ENCODE peak calls at places on chromosomes 3 and 15, in six cellular contexts. One of them, this sample, is unnamed.

GRCh38 chr3:83946045-83946444 is 1012.7 kb upstream of the CADM2 start:
- DNase-seq in endothelial cell of umbilical vein: no peak
- DNase-seq in H1: no peak
- DNase-seq in HepG2: no peak
- DNase-seq in SK-N-SH: no peak
- DNase-seq in HCT116: no peak
- DNase-seq in this sample: no peak

GRCh38 chr3:2156244-2156847 is 57.7 kb downstream of the CNTN4 start:
- DNase-seq in endothelial cell of umbilical vein: no peak
- DNase-seq in H1: peak; percentile 80
- DNase-seq in HepG2: peak; percentile 8
- DNase-seq in SK-N-SH: no peak
- DNase-seq in HCT116: no peak
- DNase-seq in this sample: peak; percentile 71

GRCh38 chr15:73334086-73334485 is 34.7 kb downstream of the HCN4 start:
- DNase-seq in endothelial cell of umbilical vein: no peak
- DNase-seq in H1: no peak
- DNase-seq in HepG2: no peak
- DNase-seq in SK-N-SH: no peak
- DNase-seq in HCT116: no peak
- DNase-seq in this sample: no peak

GRCh38 chr3:96017556-96017955 is 796.8 kb upstream of the EPHA6 start:
- DNase-seq in endothelial cell of umbilical vein: no peak
- DNase-seq in H1: no peak
- DNase-seq in HepG2: no peak
- DNase-seq in SK-N-SH: no peak
- DNase-seq in HCT116: no peak
- DNase-seq in this sample: no peak

GRCh38 chr3:47057212-47057671 is 77.8 kb downstream of the NBEAL2 start:
- DNase-seq in endothelial cell of umbilical vein: no peak
- DNase-seq in H1: no peak
- DNase-seq in HepG2: no peak
- DNase-seq in SK-N-SH: no peak
- DNase-seq in HCT116: no peak
- DNase-seq in this sample: no peak

GRCh38 chr3:113626513-113627371 is 69.7 kb downstream of the USF3 start:
- DNase-seq in endothelial cell of umbilical vein: peak; percentile 64
- DNase-seq in H1: peak; percentile 67
- DNase-seq in HepG2: peak; percentile 61
- DNase-seq in SK-N-SH: peak; percentile 73
- DNase-seq in HCT116: peak; percentile 79
- DNase-seq in this sample: peak; percentile 91

GRCh38 chr3:64138046-64138445 is 87.2 kb downstream of the PRICKLE2 start:
- DNase-seq in endothelial cell of umbilical vein: no peak
- DNase-seq in H1: no peak
- DNase-seq in HepG2: peak; percentile 11
- DNase-seq in SK-N-SH: no peak
- DNase-seq in HCT116: no peak
- DNase-seq in this sample: no peak

GRCh38 chr15:88243895-88244787 is 12.4 kb downstream of the NTRK3 start:
- DNase-seq in endothelial cell of umbilical vein: peak; percentile 22
- DNase-seq in H1: peak; percentile 65
- DNase-seq in HepG2: peak; percentile 28
- DNase-seq in SK-N-SH: peak; percentile 62
- DNase-seq in HCT116: peak; percentile 27
- DNase-seq in this sample: peak; percentile 71

GRCh38 chr15:67839358-67839928 is 402 bp downstream of the RNU6-1 start:
- DNase-seq in endothelial cell of umbilical vein: peak; percentile 73
- DNase-seq in H1: no peak
- DNase-seq in HepG2: peak; percentile 40
- DNase-seq in SK-N-SH: peak; percentile 76
- DNase-seq in HCT116: peak; percentile 34
- DNase-seq in this sample: no peak

GRCh38 chr3:39286771-39287170 is 6.9 kb upstream of the CX3CR1 start:
- DNase-seq in endothelial cell of umbilical vein: no peak
- DNase-seq in H1: no peak
- DNase-seq in HepG2: no peak
- DNase-seq in SK-N-SH: no peak
- DNase-seq in HCT116: no peak
- DNase-seq in this sample: no peak

GRCh38 chr15:66849746-66850077 is 147.7 kb downstream of the SMAD6 start:
- DNase-seq in endothelial cell of umbilical vein: no peak
- DNase-seq in H1: no peak
- DNase-seq in HepG2: no peak
- DNase-seq in SK-N-SH: peak; percentile 41
- DNase-seq in HCT116: no peak
- DNase-seq in this sample: no peak

GRCh38 chr15:64842986-64843561 is 1.4 kb downstream of the PLEKHO2 start:
- DNase-seq in endothelial cell of umbilical vein: peak; percentile 74
- DNase-seq in H1: no peak
- DNase-seq in HepG2: no peak
- DNase-seq in SK-N-SH: peak; percentile 48
- DNase-seq in HCT116: no peak
- DNase-seq in this sample: no peak

GRCh38 chr3:12454808-12455121 is 29.5 kb upstream of the TSEN2 start:
- DNase-seq in endothelial cell of umbilical vein: no peak
- DNase-seq in H1: no peak
- DNase-seq in HepG2: no peak
- DNase-seq in SK-N-SH: no peak
- DNase-seq in HCT116: no peak
- DNase-seq in this sample: no peak

GRCh38 chr15:48279608-48280007 is 51.6 kb upstream of the DUT start:
- DNase-seq in endothelial cell of umbilical vein: no peak
- DNase-seq in H1: no peak
- DNase-seq in HepG2: no peak
- DNase-seq in SK-N-SH: no peak
- DNase-seq in HCT116: no peak
- DNase-seq in this sample: no peak

GRCh38 chr15:83581381-83581780 is 72.5 kb upstream of the ADAMTSL3 start:
- DNase-seq in endothelial cell of umbilical vein: no peak
- DNase-seq in H1: no peak
- DNase-seq in HepG2: no peak
- DNase-seq in SK-N-SH: no peak
- DNase-seq in HCT116: no peak
- DNase-seq in this sample: no peak

GRCh38 chr3:56467801-56468183 is 475 bp downstream of the ERC2 start:
- DNase-seq in endothelial cell of umbilical vein: no peak
- DNase-seq in H1: peak; percentile 66
- DNase-seq in HepG2: no peak
- DNase-seq in SK-N-SH: peak; percentile 69
- DNase-seq in HCT116: no peak
- DNase-seq in this sample: peak; percentile 53

GRCh38 chr15:93019971-93020370 is 69.0 kb downstream of the RGMA start:
- DNase-seq in endothelial cell of umbilical vein: no peak
- DNase-seq in H1: no peak
- DNase-seq in HepG2: no peak
- DNase-seq in SK-N-SH: no peak
- DNase-seq in HCT116: no peak
- DNase-seq in this sample: no peak

GRCh38 chr15:67836134-67836455 is 3.8 kb downstream of the RNU6-1 start:
- DNase-seq in endothelial cell of umbilical vein: no peak
- DNase-seq in H1: no peak
- DNase-seq in HepG2: no peak
- DNase-seq in SK-N-SH: no peak
- DNase-seq in HCT116: no peak
- DNase-seq in this sample: peak; percentile 67

DNA sequence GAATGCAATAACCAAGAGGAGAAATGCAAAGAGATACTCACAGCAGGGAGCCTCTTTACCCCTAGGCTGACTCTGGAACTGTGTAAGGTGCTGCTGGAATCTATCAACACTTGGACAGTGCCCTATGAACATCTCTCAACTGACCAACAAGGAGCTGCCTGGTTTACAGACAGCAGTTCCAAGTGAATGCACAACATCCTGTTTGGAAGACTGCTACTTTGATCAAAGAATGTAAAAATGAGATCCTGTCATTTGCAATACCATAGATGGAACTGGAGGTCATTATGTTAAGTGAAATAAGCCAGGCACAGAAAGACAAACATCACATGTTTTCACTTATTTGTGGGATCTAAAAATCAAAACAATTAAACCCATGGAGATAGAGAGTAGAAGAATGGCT is 136.3 kb downstream of the IMPG2 start:
- DNase-seq in endothelial cell of umbilical vein: no peak
- DNase-seq in H1: no peak
- DNase-seq in HepG2: no peak
- DNase-seq in SK-N-SH: peak; percentile 18
- DNase-seq in HCT116: no peak
- DNase-seq in this sample: no peak
- TF ChIP-seq POLR2AphosphoS5 in endothelial cell of umbilical vein: no peak
- TF ChIP-seq POLR2AphosphoS5 in H1: no peak
- TF ChIP-seq POLR2AphosphoS5 in HepG2: no peak
- TF ChIP-seq POLR2AphosphoS5 in SK-N-SH: peak; percentile 19
- TF ChIP-seq POLR2AphosphoS5 in HCT116: no peak
- TF ChIP-seq POLR2AphosphoS5 in this sample: no peak

GRCh38 chr15:34366271-34367043 is 539 bp downstream of the LPCAT4 start:
- DNase-seq in endothelial cell of umbilical vein: peak; percentile 34
- DNase-seq in H1: peak; percentile 82
- DNase-seq in HepG2: peak; percentile 50
- DNase-seq in SK-N-SH: peak; percentile 80
- DNase-seq in HCT116: no peak
- DNase-seq in this sample: peak; percentile 93

GRCh38 chr15:34367128-34368081 is at the start of gene LPCAT4:
- DNase-seq in endothelial cell of umbilical vein: peak; percentile 88
- DNase-seq in H1: peak; percentile 87
- DNase-seq in HepG2: peak; percentile 66
- DNase-seq in SK-N-SH: peak; percentile 98
- DNase-seq in HCT116: peak; percentile 69
- DNase-seq in this sample: peak; percentile 89

GRCh38 chr15:34364041-34364440 is 3.0 kb downstream of the LPCAT4 start:
- DNase-seq in endothelial cell of umbilical vein: no peak
- DNase-seq in H1: no peak
- DNase-seq in HepG2: no peak
- DNase-seq in SK-N-SH: no peak
- DNase-seq in HCT116: no peak
- DNase-seq in this sample: no peak

GRCh38 chr15:34365836-34366235 is 1.2 kb downstream of the LPCAT4 start:
- DNase-seq in endothelial cell of umbilical vein: no peak
- DNase-seq in H1: no peak
- DNase-seq in HepG2: no peak
- DNase-seq in SK-N-SH: no peak
- DNase-seq in HCT116: no peak
- DNase-seq in this sample: no peak

DNA sequence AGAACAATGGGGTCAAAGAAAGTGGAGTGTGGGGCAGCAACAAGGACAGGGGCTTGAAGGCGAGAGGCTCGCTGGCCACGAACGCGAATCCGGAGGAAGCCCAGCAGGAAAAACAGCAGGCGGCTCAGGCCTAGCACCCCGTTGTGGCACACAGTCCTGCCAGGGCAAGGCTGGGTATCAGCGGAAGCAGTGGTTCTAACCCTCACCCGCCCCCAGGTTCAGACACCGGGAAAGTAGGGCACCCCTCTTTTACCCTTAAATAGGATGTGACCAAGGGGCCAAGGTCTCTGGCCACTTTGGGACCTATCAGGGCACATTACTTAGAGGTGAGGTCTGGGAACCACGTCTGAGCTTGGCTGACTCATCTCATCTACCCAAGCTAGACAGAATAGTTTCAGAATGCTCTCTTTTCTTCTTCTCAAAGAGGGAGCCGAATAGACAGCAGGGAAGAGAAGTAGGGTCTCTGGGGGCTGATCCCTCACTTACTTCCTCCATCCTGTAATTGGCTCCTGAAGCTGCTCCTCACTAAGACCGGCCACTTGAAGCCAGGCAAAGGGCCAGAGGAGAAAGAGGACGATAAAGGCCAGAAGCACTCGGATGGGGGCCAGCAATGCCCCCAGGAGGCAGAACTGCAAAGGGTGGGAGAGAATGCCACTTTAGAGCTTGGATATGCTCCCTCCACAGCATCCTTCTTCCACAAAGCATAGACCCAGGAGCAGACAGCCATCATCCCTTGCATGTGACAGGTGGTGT is 1.7 kb downstream of the LPCAT4 start:
- DNase-seq in endothelial cell of umbilical vein: no peak
- DNase-seq in H1: no peak
- DNase-seq in HepG2: no peak
- DNase-seq in SK-N-SH: no peak
- DNase-seq in HCT116: no peak
- DNase-seq in this sample: peak; percentile 34
- H2AFZ ChIP-seq in endothelial cell of umbilical vein: no peak overlapping the region
- H2AFZ ChIP-seq in H1: no peak overlapping the region
- H2AFZ ChIP-seq in HepG2: no peak overlapping the region
- H2AFZ ChIP-seq in SK-N-SH: no peak overlapping the region
- H2AFZ ChIP-seq in HCT116: no peak overlapping the region
- H2AFZ ChIP-seq in this sample: no peak overlapping the region

DNA sequence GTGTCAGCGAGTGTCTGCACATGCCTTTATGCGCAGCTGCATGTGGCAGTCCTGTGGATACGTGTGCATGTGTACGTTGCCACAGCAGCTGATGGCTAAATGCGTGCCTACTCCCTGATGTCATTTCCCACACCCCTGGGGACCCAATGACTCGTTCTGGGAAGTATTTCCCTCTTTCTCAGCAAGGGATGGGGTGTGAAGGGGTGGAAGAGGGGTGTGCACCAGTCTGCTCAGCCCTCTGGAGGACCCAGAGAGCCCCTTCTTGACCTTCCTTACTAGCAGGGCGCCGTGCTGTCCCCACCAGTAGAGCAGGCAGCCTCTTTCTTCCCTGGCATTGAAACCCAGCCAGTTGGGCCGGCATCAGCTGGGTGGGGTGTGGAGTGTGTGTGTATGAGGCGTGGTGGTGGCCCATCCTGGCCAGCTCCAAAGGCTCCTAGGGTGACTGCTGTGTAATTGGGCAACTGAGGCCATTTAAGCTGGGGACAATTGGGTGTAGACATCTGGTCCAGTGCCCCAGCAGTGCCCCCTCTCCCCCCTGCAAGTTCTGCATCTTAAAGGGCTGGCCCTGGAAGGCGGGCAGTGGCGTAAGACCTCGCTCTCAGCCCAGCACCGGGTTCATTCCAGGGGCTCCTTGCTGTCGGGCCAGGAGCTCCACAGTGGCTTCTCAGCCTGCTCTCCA is 19.2 kb downstream of the SNX33 start:
- DNase-seq in endothelial cell of umbilical vein: peak; percentile 85
- DNase-seq in H1: no peak
- DNase-seq in HepG2: peak; percentile 37
- DNase-seq in SK-N-SH: no peak
- DNase-seq in HCT116: peak; percentile 91
- DNase-seq in this sample: no peak
- TF ChIP-seq POLR2AphosphoS5 in endothelial cell of umbilical vein: peak; percentile 33
- TF ChIP-seq POLR2AphosphoS5 in H1: no peak
- TF ChIP-seq POLR2AphosphoS5 in HepG2: no peak
- TF ChIP-seq POLR2AphosphoS5 in SK-N-SH: peak; percentile 54
- TF ChIP-seq POLR2AphosphoS5 in HCT116: peak; percentile 71
- TF ChIP-seq POLR2AphosphoS5 in this sample: no peak

DNA sequence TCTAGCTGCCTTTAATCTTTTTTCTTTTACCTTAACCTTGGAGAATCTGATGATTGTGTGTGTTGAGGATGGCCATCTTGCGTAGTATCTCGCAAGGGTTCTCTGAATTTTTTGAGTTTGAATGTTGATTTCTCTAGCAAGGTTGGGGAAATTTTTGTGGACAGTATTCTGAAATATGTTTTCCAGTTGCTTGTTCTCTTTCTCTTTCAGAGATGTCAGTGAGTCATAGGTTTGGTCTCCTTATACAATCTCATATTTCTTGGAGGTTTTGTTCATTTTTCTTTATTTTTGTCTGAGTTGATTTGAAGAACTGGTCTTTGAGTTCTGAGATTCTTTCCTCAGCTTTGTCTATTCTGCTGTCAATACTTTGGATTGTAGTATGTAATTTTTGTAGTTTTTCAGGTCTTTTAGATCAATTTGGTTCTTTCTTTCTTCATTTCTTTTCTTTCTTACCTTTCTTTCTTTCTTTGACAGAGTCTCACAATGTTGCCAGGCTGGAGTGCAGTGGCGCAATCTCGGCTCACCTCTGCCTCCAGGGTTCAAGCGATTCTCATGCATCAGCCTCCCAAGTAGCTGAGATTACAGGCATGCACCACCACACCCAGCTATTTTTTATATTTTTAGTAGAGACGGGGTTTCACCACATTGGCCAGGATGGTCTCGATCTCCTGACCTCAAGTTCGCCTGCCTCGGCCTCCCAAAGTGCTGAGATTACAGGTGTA is 366.4 kb upstream of the RASGRP1 start:
- DNase-seq in endothelial cell of umbilical vein: no peak
- DNase-seq in H1: no peak
- DNase-seq in HepG2: no peak
- DNase-seq in SK-N-SH: no peak
- DNase-seq in HCT116: no peak
- DNase-seq in this sample: no peak
- H2AFZ ChIP-seq in endothelial cell of umbilical vein: no peak overlapping the region
- H2AFZ ChIP-seq in H1: peak overlapping the region; percentile 43
- H2AFZ ChIP-seq in HepG2: no peak overlapping the region
- H2AFZ ChIP-seq in SK-N-SH: peak overlapping the region; percentile 37
- H2AFZ ChIP-seq in HCT116: no peak overlapping the region
- H2AFZ ChIP-seq in this sample: no peak overlapping the region